ENCODE peak calls at places on chromosomes 3 and 15, in five cellular contexts. D, X, Z, H and J are unnamed samples.
A peak's percentile ranks its signal among the peaks of the same experiment; 100 is the strongest.

GRCh38 chr3:152307829-152308474 is 39.2 kb downstream of the MBNL1 start:
- DNase-seq in X (peak; percentile 25), Z (no peak), D (no peak), H (no peak), J (no peak)

GRCh38 chr3:4407941-4408340 is 59.1 kb downstream of the SUMF1 start:
- DNase-seq in H (no peak), D (no peak), Z (no peak), X (no peak), J (no peak)

GRCh38 chr3:172320468-172320867 is 127.8 kb downstream of the GHSR start:
- DNase-seq in Z (no peak), X (no peak), H (no peak), D (no peak), J (no peak)

GRCh38 chr15:65303687-65304392 is 637 bp upstream of the RNU5B-1 start:
- DNase-seq in H (peak; percentile 29), D (peak; percentile 47), X (peak; percentile 81), Z (no peak), J (peak; percentile 46)

GRCh38 chr3:142088522-142088921 is 60.8 kb downstream of the TFDP2 start:
- DNase-seq in Z (no peak), H (no peak), D (no peak), X (peak; percentile 24), J (no peak)

GRCh38 chr3:33786565-33787327 is 11.7 kb upstream of the PDCD6IP start:
- DNase-seq in H (no peak), D (no peak), Z (no peak), X (peak; percentile 46), J (no peak)

GRCh38 chr3:36959821-36960220 is 15.0 kb upstream of the TRANK1 start:
- DNase-seq in Z (no peak), H (no peak), D (no peak), X (no peak), J (no peak)

GRCh38 chr15:94346272-94346671 is 114.9 kb downstream of the MCTP2 start:
- DNase-seq in D (no peak), X (no peak), Z (no peak), H (no peak), J (no peak)

GRCh38 chr15:68310811-68311463 is 33.4 kb downstream of the FEM1B start:
- DNase-seq in D (no peak), H (no peak), X (no peak), Z (no peak), J (no peak)

GRCh38 chr3:142447308-142447851 is 457 bp downstream of the XRN1 start:
- DNase-seq in D (peak; percentile 38), H (peak; percentile 16), X (peak; percentile 49), Z (peak; percentile 16), J (peak; percentile 34)

GRCh38 chr3:3119393-3119851 is 7.3 kb upstream of the TRNT1 start:
- DNase-seq in X (no peak), D (no peak), H (no peak), Z (no peak), J (no peak)

GRCh38 chr3:148077318-148077923 is 620.3 kb upstream of the AGTR1 start:
- DNase-seq in H (no peak), X (peak; percentile 69), Z (no peak), D (no peak), J (peak; percentile 5)

GRCh38 chr15:80404719-80405553 is 754 bp downstream of the ARNT2 start:
- DNase-seq in X (peak; percentile 67), H (no peak), D (peak; percentile 33), Z (no peak), J (peak; percentile 47)

GRCh38 chr3:53970656-53971055 is 79.0 kb upstream of the SELENOK start:
- DNase-seq in X (peak; percentile 65), D (no peak), H (no peak), Z (no peak), J (no peak)